ENCODE peak calls at places on chromosomes 4 and X, in six cellular contexts. S is tibial artery, V is SK-N-SH, I is breast epithelium, E is neural crest cell, H is AG09309. B is an unnamed sample.

GRCh38 chr4:88960576-88960975 is 96.4 kb downstream of the FAM13A start:
- DNase-seq in E (no peak), V (no peak), H (no peak), S (no peak), I (no peak), B (no peak)

GRCh38 chrX:84501798-84502628 is at the start of gene HDX:
- DNase-seq in V (peak; percentile 56), H (peak; percentile 34), E (peak; percentile 64), I (peak; percentile 70), S (peak; percentile 88), B (peak; percentile 83)

GRCh38 chr4:610411-611261 is 14.7 kb upstream of the PDE6B start:
- DNase-seq in H (peak; percentile 10), I (peak; percentile 60), S (no peak), E (no peak), V (no peak), B (no peak)

GRCh38 chr4:157204634-157205244 is 15.8 kb upstream of the GRIA2 start:
- DNase-seq in H (no peak), S (no peak), E (peak; percentile 29), I (no peak), V (peak; percentile 30), B (no peak)

GRCh38 chrX:22060451-22060940 is 28.4 kb downstream of the PHEX start:
- DNase-seq in S (no peak), I (no peak), H (no peak), E (no peak), V (no peak), B (no peak)

GRCh38 chrX:12269484-12269883 is 131.2 kb downstream of the FRMPD4 start:
- DNase-seq in I (no peak), E (no peak), V (no peak), S (no peak), H (no peak), B (no peak)

GRCh38 chr4:13920901-13921300 is 293.4 kb upstream of the BOD1L1 start:
- DNase-seq in I (peak; percentile 19), H (peak; percentile 99), E (no peak), S (peak; percentile 29), V (no peak), B (no peak)

GRCh38 chr4:28479666-28480065 is 1619.0 kb downstream of the STIM2 start:
- DNase-seq in E (no peak), I (no peak), S (no peak), H (no peak), V (no peak), B (no peak)

GRCh38 chr4:149194061-149194460 is 621.6 kb downstream of the IQCM start:
- DNase-seq in V (no peak), H (no peak), E (no peak), I (no peak), S (no peak), B (no peak)

GRCh38 chr4:126955292-126956191 is 677.2 kb upstream of the INTU start:
- DNase-seq in S (no peak), H (no peak), V (peak; percentile 9), E (no peak), I (no peak), B (no peak)

GRCh38 chrX:130171446-130172126 is at the start of gene RAB33A:
- DNase-seq in H (no peak), S (no peak), V (peak; percentile 76), E (peak; percentile 23), I (no peak), B (no peak)

GRCh38 chrX:1462596-1463251 is 10.0 kb upstream of the ASMTL start:
- DNase-seq in S (peak; percentile 9), V (no peak), I (no peak), E (no peak), H (peak; percentile 51), B (no peak)

GRCh38 chrX:65985922-65986588 is 53.8 kb downstream of the VSIG4 start:
- DNase-seq in S (no peak), E (no peak), V (peak; percentile 15), H (no peak), I (no peak), B (no peak)

GRCh38 chr4:15906024-15906443 is 32.5 kb downstream of the FGFBP1 start:
- DNase-seq in I (peak; percentile 30), S (no peak), H (no peak), V (no peak), E (no peak), B (no peak)

GRCh38 chr4:8359193-8359592 is 81.3 kb downstream of the ACOX3 start:
- DNase-seq in H (no peak), V (no peak), E (no peak), S (peak; percentile 5), I (no peak), B (no peak)

GRCh38 chrX:19990225-19990518 is 689 bp downstream of the BCLAF3 start:
- DNase-seq in S (no peak), E (peak; percentile 1), V (no peak), H (no peak), I (no peak), B (no peak)

GRCh38 chr4:97923096-97923495 is 220.2 kb downstream of the STPG2 start:
- DNase-seq in E (no peak), V (no peak), S (no peak), I (no peak), H (no peak), B (no peak)

GRCh38 chrX:149073464-149073863 is 431.6 kb downstream of the IDS start:
- DNase-seq in S (no peak), I (no peak), V (no peak), E (no peak), H (no peak), B (no peak)

GRCh38 chrX:154458954-154459829 is 1.1 kb downstream of the PLXNA3 start:
- DNase-seq in H (no peak), V (peak; percentile 70), S (peak; percentile 41), I (no peak), E (no peak), B (no peak)

GRCh38 chr4:183349673-183350072 is 27.4 kb upstream of the CLDN24 start:
- DNase-seq in V (no peak), I (no peak), E (no peak), S (no peak), H (peak; percentile 86), B (no peak)

GRCh38 chrX:125203737-125204578 is 115.7 kb upstream of the TEX13C start:
- DNase-seq in E (peak; percentile 52), I (no peak), H (no peak), S (peak; percentile 28), V (peak; percentile 27), B (peak; percentile 65)

GRCh38 chrX:15680401-15680800 is 15.8 kb upstream of the CLTRN start:
- DNase-seq in I (no peak), V (no peak), E (no peak), H (no peak), S (no peak), B (no peak)

GRCh38 chr4:147518846-147519767 is 38.2 kb downstream of the EDNRA start:
- DNase-seq in V (peak; percentile 44), S (peak; percentile 40), H (peak; percentile 46), I (no peak), E (peak; percentile 33), B (no peak)

GRCh38 chr4:144579411-144580020 is 66.4 kb upstream of the HHIP start:
- DNase-seq in S (no peak), H (peak; percentile 18), I (no peak), E (no peak), V (no peak), B (no peak)

GRCh38 chrX:97109730-97110129 is 226.0 kb downstream of the RPA4 start:
- DNase-seq in S (no peak), H (no peak), E (no peak), V (no peak), I (no peak), B (no peak)

DNA sequence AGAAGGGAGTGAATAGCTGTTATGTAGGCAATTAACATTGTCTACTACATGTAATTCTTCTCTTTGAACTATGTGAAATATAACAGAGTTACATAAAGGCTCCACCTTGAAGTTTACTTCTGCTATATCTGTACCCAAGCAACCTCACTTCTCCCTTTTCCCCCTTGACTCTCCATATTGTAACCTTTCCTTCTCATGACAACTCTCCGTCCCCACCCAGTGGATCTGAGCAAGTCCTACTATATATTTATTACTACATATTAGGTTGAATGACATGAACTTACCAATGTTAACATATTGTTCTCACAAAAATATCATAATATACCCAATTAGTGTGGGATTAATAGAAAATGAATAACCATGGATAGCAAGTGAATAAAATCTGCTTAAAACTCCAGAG is 93.2 kb upstream of the ATP8A1 start:
- DNase-seq in E (no peak), I (no peak), S (no peak), V (peak; percentile 39), H (no peak), B (no peak)
- TF ChIP-seq CTCF in E (peak; percentile 30), I (no peak), S (no peak), V (peak; percentile 28), H (no peak), B (no peak)

GRCh38 chr4:74793757-74794340 is 474 bp downstream of the BTC start:
- DNase-seq in I (peak; percentile 40), S (peak; percentile 44), E (peak; percentile 51), H (no peak), V (peak; percentile 6), B (peak; percentile 33)
- TF ChIP-seq CTCF in I (no peak), S (peak; percentile 43), E (peak; percentile 55), H (peak; percentile 24), V (no peak), B (no peak)

GRCh38 chrX:106952988-106953387 is 32.8 kb downstream of the CLDN2 start:
- DNase-seq in S (no peak), I (no peak), E (no peak), H (no peak), V (peak; percentile 6), B (no peak)
- TF ChIP-seq CTCF in S (peak; percentile 20), I (no peak), E (peak; percentile 61), H (peak; percentile 33), V (peak; percentile 67), B (peak; percentile 41)

GRCh38 chr4:82777857-82778525 is 20.6 kb downstream of the SCD5 start:
- DNase-seq in E (no peak), S (no peak), H (no peak), V (no peak), I (no peak), B (no peak)

GRCh38 chr4:82775243-82775642 is 23.4 kb downstream of the SCD5 start:
- DNase-seq in S (no peak), H (no peak), I (no peak), E (no peak), V (no peak), B (no peak)

GRCh38 chr4:82774711-82775171 is 23.9 kb downstream of the SCD5 start:
- DNase-seq in V (no peak), I (no peak), S (no peak), H (no peak), E (no peak), B (no peak)

GRCh38 chr4:82779032-82779431 is 19.6 kb downstream of the SCD5 start:
- DNase-seq in H (no peak), I (no peak), S (no peak), V (no peak), E (no peak), B (no peak)

GRCh38 chr4:82776925-82777542 is 21.6 kb downstream of the SCD5 start:
- DNase-seq in S (no peak), H (no peak), V (no peak), I (no peak), E (no peak), B (no peak)
- TF ChIP-seq CTCF in S (no peak), H (no peak), V (no peak), I (no peak), E (no peak), B (no peak)